ENCODE peak calls at places on chromosome 10, in seven cellular contexts. One of them, this sample, is unnamed.

GRCh38 chr10:98262571-98262970 is 5.4 kb downstream of the LOXL4 start:
- DNase-seq in activated gamma-delta T cell treated with anti-CD3 and anti-CD28 coated beads, Interleukin-2, amount 50 U/mL, for 16 hours: no peak
- DNase-seq in activated naive CD4-positive, alpha-beta T cell: no peak
- DNase-seq in cardiac muscle cell: peak; percentile 46
- DNase-seq in stimulated activated effector memory CD8-positive, alpha-beta T cell treated with anti-CD3 and anti-CD28 coated beads, Interleukin-12 subunit alpha, Interleukin-12 subunit beta, amount 100 ng/mL, for 72 hours: no peak
- DNase-seq in lower leg skin: peak; percentile 87
- DNase-seq in RWPE1: peak; percentile 50
- DNase-seq in this sample: no peak

GRCh38 chr10:71998840-71999194 is 34.6 kb downstream of the CHST3 start:
- DNase-seq in stimulated activated effector memory CD8-positive, alpha-beta T cell treated with anti-CD3 and anti-CD28 coated beads, Interleukin-12 subunit alpha, Interleukin-12 subunit beta, amount 100 ng/mL, for 72 hours: no peak
- DNase-seq in RWPE1: peak; percentile 98
- DNase-seq in cardiac muscle cell: no peak
- DNase-seq in activated naive CD4-positive, alpha-beta T cell: no peak
- DNase-seq in activated gamma-delta T cell treated with anti-CD3 and anti-CD28 coated beads, Interleukin-2, amount 50 U/mL, for 16 hours: no peak
- DNase-seq in lower leg skin: no peak
- DNase-seq in this sample: no peak

GRCh38 chr10:62492012-62492869 is 118.1 kb downstream of the ZNF365 start:
- DNase-seq in lower leg skin: no peak
- DNase-seq in cardiac muscle cell: peak; percentile 23
- DNase-seq in stimulated activated effector memory CD8-positive, alpha-beta T cell treated with anti-CD3 and anti-CD28 coated beads, Interleukin-12 subunit alpha, Interleukin-12 subunit beta, amount 100 ng/mL, for 72 hours: no peak
- DNase-seq in activated gamma-delta T cell treated with anti-CD3 and anti-CD28 coated beads, Interleukin-2, amount 50 U/mL, for 16 hours: no peak
- DNase-seq in RWPE1: peak; percentile 39
- DNase-seq in activated naive CD4-positive, alpha-beta T cell: no peak
- DNase-seq in this sample: no peak

GRCh38 chr10:120953897-120954296 is 102.7 kb downstream of the WDR11 start:
- DNase-seq in lower leg skin: no peak
- DNase-seq in cardiac muscle cell: no peak
- DNase-seq in activated naive CD4-positive, alpha-beta T cell: no peak
- DNase-seq in RWPE1: no peak
- DNase-seq in activated gamma-delta T cell treated with anti-CD3 and anti-CD28 coated beads, Interleukin-2, amount 50 U/mL, for 16 hours: no peak
- DNase-seq in stimulated activated effector memory CD8-positive, alpha-beta T cell treated with anti-CD3 and anti-CD28 coated beads, Interleukin-12 subunit alpha, Interleukin-12 subunit beta, amount 100 ng/mL, for 72 hours: no peak
- DNase-seq in this sample: no peak

GRCh38 chr10:23096814-23097549 is 1.6 kb downstream of the MSRB2 start:
- DNase-seq in activated naive CD4-positive, alpha-beta T cell: no peak
- DNase-seq in stimulated activated effector memory CD8-positive, alpha-beta T cell treated with anti-CD3 and anti-CD28 coated beads, Interleukin-12 subunit alpha, Interleukin-12 subunit beta, amount 100 ng/mL, for 72 hours: no peak
- DNase-seq in RWPE1: no peak
- DNase-seq in lower leg skin: no peak
- DNase-seq in cardiac muscle cell: no peak
- DNase-seq in activated gamma-delta T cell treated with anti-CD3 and anti-CD28 coated beads, Interleukin-2, amount 50 U/mL, for 16 hours: no peak
- DNase-seq in this sample: no peak

GRCh38 chr10:101690461-101690860 is 4.5 kb downstream of the FBXW4 start:
- DNase-seq in activated naive CD4-positive, alpha-beta T cell: no peak
- DNase-seq in cardiac muscle cell: no peak
- DNase-seq in activated gamma-delta T cell treated with anti-CD3 and anti-CD28 coated beads, Interleukin-2, amount 50 U/mL, for 16 hours: no peak
- DNase-seq in lower leg skin: no peak
- DNase-seq in RWPE1: no peak
- DNase-seq in stimulated activated effector memory CD8-positive, alpha-beta T cell treated with anti-CD3 and anti-CD28 coated beads, Interleukin-12 subunit alpha, Interleukin-12 subunit beta, amount 100 ng/mL, for 72 hours: no peak
- DNase-seq in this sample: no peak

GRCh38 chr10:1687190-1687589 is 50.1 kb downstream of the ADARB2 start:
- DNase-seq in activated gamma-delta T cell treated with anti-CD3 and anti-CD28 coated beads, Interleukin-2, amount 50 U/mL, for 16 hours: no peak
- DNase-seq in lower leg skin: peak; percentile 14
- DNase-seq in stimulated activated effector memory CD8-positive, alpha-beta T cell treated with anti-CD3 and anti-CD28 coated beads, Interleukin-12 subunit alpha, Interleukin-12 subunit beta, amount 100 ng/mL, for 72 hours: no peak
- DNase-seq in activated naive CD4-positive, alpha-beta T cell: no peak
- DNase-seq in RWPE1: peak; percentile 13
- DNase-seq in cardiac muscle cell: no peak
- DNase-seq in this sample: no peak

GRCh38 chr10:22978287-22978686 is 50.4 kb downstream of the ARMC3 start:
- DNase-seq in stimulated activated effector memory CD8-positive, alpha-beta T cell treated with anti-CD3 and anti-CD28 coated beads, Interleukin-12 subunit alpha, Interleukin-12 subunit beta, amount 100 ng/mL, for 72 hours: no peak
- DNase-seq in lower leg skin: no peak
- DNase-seq in cardiac muscle cell: no peak
- DNase-seq in activated gamma-delta T cell treated with anti-CD3 and anti-CD28 coated beads, Interleukin-2, amount 50 U/mL, for 16 hours: no peak
- DNase-seq in RWPE1: no peak
- DNase-seq in activated naive CD4-positive, alpha-beta T cell: no peak
- DNase-seq in this sample: no peak

GRCh38 chr10:61091531-61091930 is 147.5 kb upstream of the RHOBTB1 start:
- DNase-seq in lower leg skin: no peak
- DNase-seq in activated gamma-delta T cell treated with anti-CD3 and anti-CD28 coated beads, Interleukin-2, amount 50 U/mL, for 16 hours: no peak
- DNase-seq in cardiac muscle cell: no peak
- DNase-seq in stimulated activated effector memory CD8-positive, alpha-beta T cell treated with anti-CD3 and anti-CD28 coated beads, Interleukin-12 subunit alpha, Interleukin-12 subunit beta, amount 100 ng/mL, for 72 hours: no peak
- DNase-seq in RWPE1: no peak
- DNase-seq in activated naive CD4-positive, alpha-beta T cell: no peak
- DNase-seq in this sample: no peak

GRCh38 chr10:127314797-127315196 is 118.4 kb upstream of the INSYN2A start:
- DNase-seq in stimulated activated effector memory CD8-positive, alpha-beta T cell treated with anti-CD3 and anti-CD28 coated beads, Interleukin-12 subunit alpha, Interleukin-12 subunit beta, amount 100 ng/mL, for 72 hours: no peak
- DNase-seq in activated naive CD4-positive, alpha-beta T cell: no peak
- DNase-seq in cardiac muscle cell: no peak
- DNase-seq in lower leg skin: no peak
- DNase-seq in RWPE1: no peak
- DNase-seq in activated gamma-delta T cell treated with anti-CD3 and anti-CD28 coated beads, Interleukin-2, amount 50 U/mL, for 16 hours: no peak
- DNase-seq in this sample: no peak

GRCh38 chr10:59793924-59794323 is 40.7 kb upstream of the MRLN start:
- DNase-seq in lower leg skin: no peak
- DNase-seq in stimulated activated effector memory CD8-positive, alpha-beta T cell treated with anti-CD3 and anti-CD28 coated beads, Interleukin-12 subunit alpha, Interleukin-12 subunit beta, amount 100 ng/mL, for 72 hours: no peak
- DNase-seq in RWPE1: no peak
- DNase-seq in activated gamma-delta T cell treated with anti-CD3 and anti-CD28 coated beads, Interleukin-2, amount 50 U/mL, for 16 hours: no peak
- DNase-seq in cardiac muscle cell: no peak
- DNase-seq in activated naive CD4-positive, alpha-beta T cell: no peak
- DNase-seq in this sample: no peak

GRCh38 chr10:128091636-128092210 is 34.5 kb downstream of the MKI67 start:
- DNase-seq in lower leg skin: peak; percentile 62
- DNase-seq in RWPE1: no peak
- DNase-seq in activated gamma-delta T cell treated with anti-CD3 and anti-CD28 coated beads, Interleukin-2, amount 50 U/mL, for 16 hours: no peak
- DNase-seq in cardiac muscle cell: no peak
- DNase-seq in activated naive CD4-positive, alpha-beta T cell: no peak
- DNase-seq in stimulated activated effector memory CD8-positive, alpha-beta T cell treated with anti-CD3 and anti-CD28 coated beads, Interleukin-12 subunit alpha, Interleukin-12 subunit beta, amount 100 ng/mL, for 72 hours: no peak
- DNase-seq in this sample: no peak

GRCh38 chr10:106402455-106402854 is 762.1 kb downstream of the SORCS1 start:
- DNase-seq in RWPE1: no peak
- DNase-seq in stimulated activated effector memory CD8-positive, alpha-beta T cell treated with anti-CD3 and anti-CD28 coated beads, Interleukin-12 subunit alpha, Interleukin-12 subunit beta, amount 100 ng/mL, for 72 hours: no peak
- DNase-seq in cardiac muscle cell: no peak
- DNase-seq in activated gamma-delta T cell treated with anti-CD3 and anti-CD28 coated beads, Interleukin-2, amount 50 U/mL, for 16 hours: no peak
- DNase-seq in activated naive CD4-positive, alpha-beta T cell: no peak
- DNase-seq in lower leg skin: no peak
- DNase-seq in this sample: no peak

GRCh38 chr10:15719899-15720634 is at the start of gene ITGA8:
- DNase-seq in RWPE1: no peak
- DNase-seq in stimulated activated effector memory CD8-positive, alpha-beta T cell treated with anti-CD3 and anti-CD28 coated beads, Interleukin-12 subunit alpha, Interleukin-12 subunit beta, amount 100 ng/mL, for 72 hours: no peak
- DNase-seq in activated gamma-delta T cell treated with anti-CD3 and anti-CD28 coated beads, Interleukin-2, amount 50 U/mL, for 16 hours: no peak
- DNase-seq in activated naive CD4-positive, alpha-beta T cell: no peak
- DNase-seq in lower leg skin: no peak
- DNase-seq in cardiac muscle cell: peak; percentile 79
- DNase-seq in this sample: no peak

GRCh38 chr10:1043532-1043995 is 5.4 kb downstream of the IDI1 start:
- DNase-seq in activated naive CD4-positive, alpha-beta T cell: no peak
- DNase-seq in lower leg skin: no peak
- DNase-seq in stimulated activated effector memory CD8-positive, alpha-beta T cell treated with anti-CD3 and anti-CD28 coated beads, Interleukin-12 subunit alpha, Interleukin-12 subunit beta, amount 100 ng/mL, for 72 hours: peak; percentile 62
- DNase-seq in activated gamma-delta T cell treated with anti-CD3 and anti-CD28 coated beads, Interleukin-2, amount 50 U/mL, for 16 hours: no peak
- DNase-seq in RWPE1: no peak
- DNase-seq in cardiac muscle cell: no peak
- DNase-seq in this sample: no peak

GRCh38 chr10:73225518-73225917 is 21.5 kb downstream of the DNAJC9 start:
- DNase-seq in lower leg skin: no peak
- DNase-seq in activated naive CD4-positive, alpha-beta T cell: no peak
- DNase-seq in RWPE1: no peak
- DNase-seq in stimulated activated effector memory CD8-positive, alpha-beta T cell treated with anti-CD3 and anti-CD28 coated beads, Interleukin-12 subunit alpha, Interleukin-12 subunit beta, amount 100 ng/mL, for 72 hours: no peak
- DNase-seq in cardiac muscle cell: no peak
- DNase-seq in activated gamma-delta T cell treated with anti-CD3 and anti-CD28 coated beads, Interleukin-2, amount 50 U/mL, for 16 hours: no peak
- DNase-seq in this sample: no peak

GRCh38 chr10:42836771-42837468 is 54.3 kb downstream of the BMS1 start:
- DNase-seq in lower leg skin: no peak
- DNase-seq in activated gamma-delta T cell treated with anti-CD3 and anti-CD28 coated beads, Interleukin-2, amount 50 U/mL, for 16 hours: no peak
- DNase-seq in activated naive CD4-positive, alpha-beta T cell: no peak
- DNase-seq in cardiac muscle cell: peak; percentile 36
- DNase-seq in stimulated activated effector memory CD8-positive, alpha-beta T cell treated with anti-CD3 and anti-CD28 coated beads, Interleukin-12 subunit alpha, Interleukin-12 subunit beta, amount 100 ng/mL, for 72 hours: no peak
- DNase-seq in RWPE1: peak; percentile 8
- DNase-seq in this sample: no peak

GRCh38 chr10:103470755-103471653 is 8.0 kb downstream of the CALHM3 start:
- DNase-seq in lower leg skin: peak; percentile 90
- DNase-seq in cardiac muscle cell: no peak
- DNase-seq in RWPE1: no peak
- DNase-seq in stimulated activated effector memory CD8-positive, alpha-beta T cell treated with anti-CD3 and anti-CD28 coated beads, Interleukin-12 subunit alpha, Interleukin-12 subunit beta, amount 100 ng/mL, for 72 hours: peak; percentile 82
- DNase-seq in activated naive CD4-positive, alpha-beta T cell: peak; percentile 48
- DNase-seq in activated gamma-delta T cell treated with anti-CD3 and anti-CD28 coated beads, Interleukin-2, amount 50 U/mL, for 16 hours: peak; percentile 63
- DNase-seq in this sample: no peak

GRCh38 chr10:13913890-13914289 is 327.1 kb downstream of the PRPF18 start:
- DNase-seq in stimulated activated effector memory CD8-positive, alpha-beta T cell treated with anti-CD3 and anti-CD28 coated beads, Interleukin-12 subunit alpha, Interleukin-12 subunit beta, amount 100 ng/mL, for 72 hours: no peak
- DNase-seq in activated naive CD4-positive, alpha-beta T cell: no peak
- DNase-seq in RWPE1: no peak
- DNase-seq in activated gamma-delta T cell treated with anti-CD3 and anti-CD28 coated beads, Interleukin-2, amount 50 U/mL, for 16 hours: no peak
- DNase-seq in lower leg skin: no peak
- DNase-seq in cardiac muscle cell: no peak
- DNase-seq in this sample: no peak

GRCh38 chr10:110268931-110269640 is 35.6 kb downstream of the SMNDC1 start:
- DNase-seq in RWPE1: no peak
- DNase-seq in cardiac muscle cell: no peak
- DNase-seq in activated gamma-delta T cell treated with anti-CD3 and anti-CD28 coated beads, Interleukin-2, amount 50 U/mL, for 16 hours: no peak
- DNase-seq in stimulated activated effector memory CD8-positive, alpha-beta T cell treated with anti-CD3 and anti-CD28 coated beads, Interleukin-12 subunit alpha, Interleukin-12 subunit beta, amount 100 ng/mL, for 72 hours: no peak
- DNase-seq in activated naive CD4-positive, alpha-beta T cell: no peak
- DNase-seq in lower leg skin: no peak
- DNase-seq in this sample: no peak

GRCh38 chr10:78458983-78459638 is 425.4 kb downstream of the RPS24 start:
- DNase-seq in cardiac muscle cell: no peak
- DNase-seq in activated naive CD4-positive, alpha-beta T cell: no peak
- DNase-seq in RWPE1: no peak
- DNase-seq in lower leg skin: peak; percentile 17
- DNase-seq in activated gamma-delta T cell treated with anti-CD3 and anti-CD28 coated beads, Interleukin-2, amount 50 U/mL, for 16 hours: no peak
- DNase-seq in stimulated activated effector memory CD8-positive, alpha-beta T cell treated with anti-CD3 and anti-CD28 coated beads, Interleukin-12 subunit alpha, Interleukin-12 subunit beta, amount 100 ng/mL, for 72 hours: no peak
- DNase-seq in this sample: peak; percentile 21

GRCh38 chr10:2772791-2773644 is 294.3 kb upstream of the PFKP start:
- DNase-seq in activated gamma-delta T cell treated with anti-CD3 and anti-CD28 coated beads, Interleukin-2, amount 50 U/mL, for 16 hours: no peak
- DNase-seq in activated naive CD4-positive, alpha-beta T cell: no peak
- DNase-seq in RWPE1: no peak
- DNase-seq in stimulated activated effector memory CD8-positive, alpha-beta T cell treated with anti-CD3 and anti-CD28 coated beads, Interleukin-12 subunit alpha, Interleukin-12 subunit beta, amount 100 ng/mL, for 72 hours: no peak
- DNase-seq in cardiac muscle cell: no peak
- DNase-seq in lower leg skin: no peak
- DNase-seq in this sample: no peak

GRCh38 chr10:59903871-59904270 is 2.5 kb downstream of the CCDC6 start:
- DNase-seq in activated gamma-delta T cell treated with anti-CD3 and anti-CD28 coated beads, Interleukin-2, amount 50 U/mL, for 16 hours: no peak
- DNase-seq in cardiac muscle cell: no peak
- DNase-seq in stimulated activated effector memory CD8-positive, alpha-beta T cell treated with anti-CD3 and anti-CD28 coated beads, Interleukin-12 subunit alpha, Interleukin-12 subunit beta, amount 100 ng/mL, for 72 hours: no peak
- DNase-seq in activated naive CD4-positive, alpha-beta T cell: no peak
- DNase-seq in lower leg skin: no peak
- DNase-seq in RWPE1: no peak
- DNase-seq in this sample: no peak

GRCh38 chr10:97719602-97720001 is 6.1 kb downstream of the MARVELD1 start:
- DNase-seq in RWPE1: no peak
- DNase-seq in cardiac muscle cell: no peak
- DNase-seq in stimulated activated effector memory CD8-positive, alpha-beta T cell treated with anti-CD3 and anti-CD28 coated beads, Interleukin-12 subunit alpha, Interleukin-12 subunit beta, amount 100 ng/mL, for 72 hours: no peak
- DNase-seq in lower leg skin: no peak
- DNase-seq in activated naive CD4-positive, alpha-beta T cell: no peak
- DNase-seq in activated gamma-delta T cell treated with anti-CD3 and anti-CD28 coated beads, Interleukin-2, amount 50 U/mL, for 16 hours: no peak
- DNase-seq in this sample: no peak

GRCh38 chr10:102604379-102604960 is 39.8 kb upstream of the TRIM8 start:
- DNase-seq in stimulated activated effector memory CD8-positive, alpha-beta T cell treated with anti-CD3 and anti-CD28 coated beads, Interleukin-12 subunit alpha, Interleukin-12 subunit beta, amount 100 ng/mL, for 72 hours: no peak
- DNase-seq in RWPE1: peak; percentile 97
- DNase-seq in lower leg skin: no peak
- DNase-seq in activated naive CD4-positive, alpha-beta T cell: no peak
- DNase-seq in activated gamma-delta T cell treated with anti-CD3 and anti-CD28 coated beads, Interleukin-2, amount 50 U/mL, for 16 hours: no peak
- DNase-seq in cardiac muscle cell: no peak
- DNase-seq in this sample: no peak

This sample was measured in NCI-H1048.